ENCODE peak calls at places on chromosome 1, in seven cellular contexts. H, Z, C, D, N, B and G are unnamed samples.

GRCh38 chr1:232891116-232891515 is 59.3 kb upstream of the NTPCR start:
- DNase-seq in B (no peak), N (no peak), Z (no peak), H (no peak), C (no peak), D (no peak), G (peak)

GRCh38 chr1:173191011-173191410 is 16.1 kb downstream of the TNFSF4 start:
- DNase-seq in H (no peak), D (no peak), C (no peak), B (no peak), Z (no peak), N (no peak), G (peak)

GRCh38 chr1:96234299-96234698 is 487.3 kb upstream of the PTBP2 start:
- DNase-seq in D (peak), H (no peak), B (peak), N (no peak), Z (peak), C (no peak), G (peak)

GRCh38 chr1:3880429-3881190 is 19.5 kb downstream of the C1orf174 start:
- DNase-seq in B (no peak), H (no peak), Z (no peak), N (no peak), D (no peak), C (no peak), G (no peak)

GRCh38 chr1:11316701-11317100 is 43.7 kb downstream of the UBIAD1 start:
- DNase-seq in C (no peak), D (no peak), H (no peak), Z (no peak), B (no peak), N (no peak), G (no peak)

GRCh38 chr1:55632906-55633305 is 417.7 kb upstream of the USP24 start:
- DNase-seq in H (no peak), B (no peak), N (no peak), D (no peak), Z (no peak), C (no peak), G (no peak)

GRCh38 chr1:101363891-101364318 is 127.1 kb downstream of the S1PR1 start:
- DNase-seq in D (no peak), B (no peak), N (no peak), H (no peak), Z (no peak), C (no peak), G (no peak)

GRCh38 chr1:168933143-168933840 is 173.2 kb upstream of the ATP1B1 start:
- DNase-seq in D (no peak), C (no peak), N (no peak), H (no peak), B (no peak), Z (no peak), G (no peak)

GRCh38 chr1:97297611-97298010 is 576.0 kb downstream of the PTBP2 start:
- DNase-seq in C (no peak), B (no peak), N (no peak), H (no peak), D (no peak), Z (no peak), G (no peak)

GRCh38 chr1:37724575-37724974 is 32.3 kb downstream of the CDCA8 start:
- DNase-seq in H (no peak), D (no peak), C (no peak), Z (no peak), B (no peak), N (no peak), G (no peak)

GRCh38 chr1:43554444-43554992 is 23.8 kb downstream of the PTPRF start:
- DNase-seq in D (peak), H (no peak), Z (peak), C (peak), N (peak), B (no peak), G (peak)

GRCh38 chr1:79716481-79716880 is 710.0 kb upstream of the ADGRL4 start:
- DNase-seq in N (no peak), D (no peak), Z (no peak), H (no peak), C (no peak), B (no peak), G (no peak)

GRCh38 chr1:58881471-58881994 is 97.7 kb upstream of the JUN start:
- DNase-seq in B (peak), H (no peak), D (no peak), Z (no peak), C (no peak), N (no peak), G (peak)

GRCh38 chr1:246155923-246156322 is 351.2 kb downstream of the SMYD3 start:
- DNase-seq in Z (no peak), D (no peak), C (no peak), H (no peak), N (no peak), B (no peak), G (peak)